ENCODE peak calls at places on chromosome 20, in seven cellular contexts. T, H, I, A, R, V and Z are unnamed samples.

GRCh38 chr20:19129976-19130612 is 82.3 kb upstream of the SLC24A3 start:
- DNase-seq in T (no peak), H (no peak), I (no peak), A (no peak), R (no peak), V (no peak), Z (no peak)

GRCh38 chr20:25437153-25437581 is 29.7 kb downstream of the GINS1 start:
- DNase-seq in T (no peak), H (no peak), I (no peak), A (no peak), R (no peak), V (no peak), Z (no peak)

GRCh38 chr20:52746190-52746589 is 226.0 kb upstream of the TSHZ2 start:
- DNase-seq in T (no peak), H (no peak), I (no peak), A (no peak), R (no peak), V (no peak), Z (no peak)

GRCh38 chr20:62601172-62601571 is 41.1 kb upstream of the SLCO4A1 start:
- DNase-seq in T (no peak), H (no peak), I (no peak), A (no peak), R (no peak), V (no peak), Z (no peak)

GRCh38 chr20:62365814-62366369 is 1.2 kb downstream of the LAMA5 start:
- DNase-seq in T (no peak), H (peak), I (peak), A (no peak), R (no peak), V (no peak), Z (no peak)

GRCh38 chr20:1330075-1330830 is 1.3 kb upstream of the SDCBP2 start:
- DNase-seq in T (no peak), H (peak), I (peak), A (peak), R (peak), V (no peak), Z (no peak)

GRCh38 chr20:45308078-45308778 is at the start of gene MATN4:
- DNase-seq in T (no peak), H (no peak), I (no peak), A (no peak), R (no peak), V (no peak), Z (no peak)

GRCh38 chr20:58081842-58082241 is 146.6 kb downstream of the ANKRD60 start:
- DNase-seq in T (no peak), H (no peak), I (no peak), A (no peak), R (no peak), V (no peak), Z (no peak)

GRCh38 chr20:8608470-8608869 is 460.4 kb upstream of the PLCB4 start:
- DNase-seq in T (no peak), H (no peak), I (no peak), A (no peak), R (no peak), V (no peak), Z (no peak)

GRCh38 chr20:55488593-55488992 is 516.7 kb downstream of the CBLN4 start:
- DNase-seq in T (no peak), H (no peak), I (no peak), A (no peak), R (no peak), V (no peak), Z (no peak)

GRCh38 chr20:37688093-37688492 is 5.7 kb upstream of the CTNNBL1 start:
- DNase-seq in T (no peak), H (no peak), I (no peak), A (no peak), R (no peak), V (no peak), Z (no peak)

DNA sequence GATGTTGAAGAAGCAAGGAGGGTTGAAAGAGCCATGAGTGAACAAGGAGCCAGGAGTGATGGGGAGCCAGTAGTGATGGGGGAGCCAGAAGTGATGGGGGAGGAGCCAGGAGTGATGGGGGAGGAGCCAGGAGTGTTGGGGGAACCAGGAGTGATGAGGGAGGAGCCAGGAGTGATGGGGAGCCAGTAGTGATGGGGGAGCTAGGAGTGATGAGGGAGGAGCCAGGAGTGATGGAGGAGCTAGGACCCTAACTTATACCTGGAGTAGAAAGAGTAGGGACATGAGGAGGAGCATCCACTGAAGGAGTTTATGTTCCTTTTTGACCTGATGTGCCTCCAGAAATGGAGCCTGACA is 14.6 kb upstream of the CD93 start:
- DNase-seq in T (no peak), H (no peak), I (no peak), A (no peak), R (no peak), V (no peak), Z (no peak)
- H3K27ac ChIP-seq in T (no peak), H (no peak), I (no peak), A (no peak), R (no peak), V (no peak), Z (no peak)

GRCh38 chr20:46672543-46673148 is 16.6 kb downstream of the TP53RK start:
- DNase-seq in T (no peak), H (no peak), I (no peak), A (no peak), R (no peak), V (no peak), Z (no peak)

GRCh38 chr20:46666818-46667515 is 15.7 kb upstream of the SLC13A3 start:
- DNase-seq in T (no peak), H (no peak), I (no peak), A (no peak), R (no peak), V (no peak), Z (no peak)

GRCh38 chr20:46671866-46672542 is 17.2 kb downstream of the TP53RK start:
- DNase-seq in T (no peak), H (no peak), I (no peak), A (no peak), R (no peak), V (no peak), Z (no peak)

GRCh38 chr20:46670585-46671584 is 18.4 kb downstream of the TP53RK start:
- DNase-seq in T (no peak), H (peak), I (no peak), A (no peak), R (no peak), V (no peak), Z (no peak)

DNA sequence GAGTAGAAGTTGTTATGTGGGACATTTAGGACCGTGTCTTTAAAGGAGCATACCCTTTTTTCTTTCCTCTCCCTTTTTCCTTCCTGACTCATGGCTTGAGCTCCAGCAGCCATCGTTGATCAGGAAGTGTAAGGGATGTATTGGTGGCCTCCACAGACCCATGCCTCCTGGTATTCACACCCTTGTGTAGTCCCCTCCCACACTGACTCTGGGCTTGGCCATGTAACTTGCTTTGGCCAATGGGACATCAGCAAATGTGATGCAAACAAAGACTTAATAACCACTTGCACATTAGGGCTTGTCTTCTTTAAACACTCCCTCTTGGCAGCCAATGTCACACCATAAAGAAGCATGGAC is 18.9 kb upstream of the SLC13A3 start:
- DNase-seq in T (no peak), H (no peak), I (no peak), A (no peak), R (no peak), V (no peak), Z (no peak)
- H3K27ac ChIP-seq in T (no peak), H (no peak), I (no peak), A (no peak), R (no peak), V (no peak), Z (no peak)

DNA sequence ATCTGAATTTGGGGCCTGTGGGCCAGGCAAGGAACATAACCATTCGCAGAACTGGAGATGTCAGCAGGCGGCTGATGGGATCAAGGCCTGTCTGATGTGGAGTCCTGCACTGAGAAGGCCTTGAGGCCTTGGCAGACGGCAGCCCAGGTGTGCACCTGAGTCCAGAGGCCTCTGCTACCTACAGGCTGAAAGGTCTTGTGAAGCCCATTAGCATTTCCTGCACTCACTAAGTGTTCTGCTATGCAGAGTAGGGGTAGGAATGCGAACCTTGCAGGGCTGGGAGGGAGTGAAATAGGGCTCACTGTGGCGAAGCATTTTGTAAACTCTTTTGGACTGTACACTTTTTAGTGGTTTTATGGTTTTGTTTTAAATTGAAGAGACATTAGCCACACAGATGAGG is 48.3 kb upstream of the RNF24 start:
- DNase-seq in T (no peak), H (no peak), I (no peak), A (no peak), R (no peak), V (no peak), Z (no peak)
- H3K27ac ChIP-seq in T (no peak), H (peak), I (no peak), A (peak), R (peak), V (no peak), Z (no peak)

GRCh38 chr20:32482251-32483220 is 102.6 kb downstream of the NOL4L start:
- DNase-seq in T (no peak), H (peak), I (no peak), A (peak), R (no peak), V (no peak), Z (peak)

GRCh38 chr20:32479012-32479411 is 106.1 kb downstream of the NOL4L start:
- DNase-seq in T (no peak), H (no peak), I (no peak), A (no peak), R (no peak), V (no peak), Z (no peak)

GRCh38 chr20:32479697-32480140 is 105.4 kb downstream of the NOL4L start:
- DNase-seq in T (no peak), H (no peak), I (no peak), A (no peak), R (no peak), V (no peak), Z (no peak)

GRCh38 chr20:32481311-32482103 is 103.6 kb downstream of the NOL4L start:
- DNase-seq in T (no peak), H (no peak), I (no peak), A (no peak), R (no peak), V (no peak), Z (no peak)

GRCh38 chr20:32480361-32481199 is 104.6 kb downstream of the NOL4L start:
- DNase-seq in T (no peak), H (no peak), I (no peak), A (no peak), R (no peak), V (no peak), Z (no peak)
- H3K27ac ChIP-seq in T (no peak), H (peak), I (no peak), A (peak), R (peak), V (peak), Z (peak)

GRCh38 chr20:48849779-48850178 is 22.0 kb upstream of the PREX1 start:
- DNase-seq in T (no peak), H (no peak), I (no peak), A (no peak), R (no peak), V (no peak), Z (no peak)

GRCh38 chr20:48847498-48848205 is 19.9 kb upstream of the PREX1 start:
- DNase-seq in T (no peak), H (no peak), I (no peak), A (no peak), R (no peak), V (no peak), Z (no peak)

GRCh38 chr20:48845721-48846306 is 18.0 kb upstream of the PREX1 start:
- DNase-seq in T (no peak), H (no peak), I (no peak), A (no peak), R (no peak), V (no peak), Z (no peak)

GRCh38 chr20:48845000-48845399 is 17.2 kb upstream of the PREX1 start:
- DNase-seq in T (no peak), H (no peak), I (no peak), A (no peak), R (no peak), V (no peak), Z (no peak)

DNA sequence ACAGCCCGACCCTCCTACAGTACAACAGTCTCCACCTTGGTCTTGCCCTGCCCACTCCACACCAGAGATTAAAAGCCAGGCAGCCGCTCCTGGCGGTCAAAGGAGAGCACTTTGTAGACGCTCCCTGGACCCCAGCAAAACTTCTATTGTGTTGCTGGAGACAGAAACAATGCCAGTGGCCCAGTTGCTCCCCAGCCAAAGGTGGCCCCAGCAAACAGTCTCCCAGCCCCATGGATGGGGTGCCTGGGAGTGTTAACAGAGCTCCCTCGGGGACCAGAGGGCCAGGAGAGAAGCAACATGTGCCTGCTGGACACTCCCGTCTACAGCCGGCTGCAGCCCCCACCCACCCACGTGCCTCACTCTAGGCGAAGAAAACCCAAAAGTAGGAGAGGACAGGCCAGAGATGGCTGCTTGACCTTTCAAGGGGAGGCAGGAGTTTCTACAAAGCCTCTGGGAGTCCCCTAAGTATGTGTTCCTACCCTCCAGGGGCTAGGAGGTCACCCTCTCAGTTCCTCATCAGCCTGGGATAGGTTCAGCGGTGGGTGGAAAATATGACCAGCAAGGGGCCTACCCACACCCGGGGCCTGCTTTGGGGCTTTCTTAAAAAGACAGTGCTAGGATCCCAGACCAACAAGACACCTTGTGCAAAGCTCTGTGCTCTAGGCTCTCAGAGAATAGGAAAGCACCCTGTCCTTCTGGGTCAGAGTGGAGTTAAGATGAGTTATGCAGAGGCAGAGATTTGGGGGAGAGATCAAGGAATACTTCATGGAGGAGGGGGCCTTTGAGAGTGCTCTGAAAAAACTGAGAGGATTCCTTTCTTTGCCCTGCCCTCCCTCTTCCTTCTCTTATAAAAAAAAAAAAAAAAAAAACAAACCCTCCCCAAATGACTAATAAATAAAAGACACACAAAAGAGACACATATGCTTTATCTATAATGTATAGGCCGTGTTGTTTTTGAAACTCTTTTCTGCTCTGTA is 19.0 kb upstream of the PREX1 start:
- DNase-seq in T (no peak), H (no peak), I (peak), A (no peak), R (no peak), V (no peak), Z (no peak)
- H3K27ac ChIP-seq in T (no peak), H (no peak), I (peak), A (no peak), R (no peak), V (no peak), Z (no peak)

GRCh38 chr20:56689852-56690485 is 60.9 kb downstream of the TFAP2C start:
- DNase-seq in T (no peak), H (no peak), I (peak), A (no peak), R (no peak), V (no peak), Z (no peak)
- H3K27ac ChIP-seq in T (no peak), H (no peak), I (peak), A (no peak), R (no peak), V (no peak), Z (no peak)

DNA sequence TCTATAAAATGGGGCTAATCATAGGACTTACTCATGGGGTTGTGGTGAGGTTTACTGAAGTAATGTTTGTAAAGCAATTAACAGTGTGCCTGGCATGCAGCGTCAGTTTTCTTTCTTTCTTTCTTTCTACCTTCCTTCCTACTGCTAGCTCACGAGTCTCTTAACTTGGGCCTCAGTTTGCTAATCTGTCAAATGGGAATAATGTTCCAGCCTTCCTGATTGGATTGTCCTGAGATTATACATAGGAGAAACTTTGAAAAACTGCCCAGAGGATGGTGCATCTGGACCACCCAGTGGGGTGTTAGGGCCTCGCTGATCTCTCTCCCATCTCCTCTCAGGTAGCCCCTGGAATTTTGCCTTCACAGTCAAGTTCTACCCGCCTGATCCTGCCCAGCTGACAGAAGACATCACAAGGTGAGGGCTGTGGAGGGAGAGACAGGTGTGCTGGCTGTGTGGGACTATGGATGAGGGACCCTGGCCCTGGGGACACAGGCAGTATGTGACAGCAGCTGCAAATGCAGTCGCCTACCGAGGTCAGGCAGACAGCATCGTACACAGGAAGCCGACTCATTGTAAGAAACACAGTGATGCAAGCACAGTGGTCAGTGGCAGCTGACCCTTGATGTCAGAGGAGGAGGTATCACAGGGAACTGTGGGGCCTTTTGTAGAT is 27.5 kb downstream of the EPB41L1 start:
- DNase-seq in T (no peak), H (peak), I (no peak), A (no peak), R (no peak), V (no peak), Z (no peak)
- H3K27ac ChIP-seq in T (no peak), H (peak), I (no peak), A (no peak), R (no peak), V (no peak), Z (no peak)

GRCh38 chr20:13249118-13249859 is 28.2 kb downstream of the ISM1 start:
- DNase-seq in T (no peak), H (no peak), I (no peak), A (no peak), R (peak), V (no peak), Z (no peak)
- H3K27ac ChIP-seq in T (no peak), H (no peak), I (no peak), A (no peak), R (peak), V (no peak), Z (no peak)